ENCODE peak calls at places on chromosome 11, in seven cellular contexts. V, C, G, P, R, M and T are unnamed samples.

GRCh38 chr11:30107899-30108298 is 91.1 kb upstream of the KCNA4 start:
- DNase-seq in R (no peak), M (no peak), P (no peak), C (no peak), V (no peak), G (no peak), T (peak; percentile 66)

GRCh38 chr11:10288316-10288715 is 5.7 kb downstream of the SBF2 start:
- DNase-seq in V (no peak), P (no peak), R (no peak), G (no peak), M (no peak), C (no peak), T (no peak)

GRCh38 chr11:2466869-2467694 is 22.3 kb downstream of the KCNQ1 start:
- DNase-seq in P (no peak), C (no peak), R (peak; percentile 72), G (no peak), V (no peak), M (no peak), T (no peak)

GRCh38 chr11:96114178-96115070 is 190.5 kb upstream of the MTMR2 start:
- DNase-seq in G (no peak), C (no peak), R (no peak), V (no peak), P (no peak), M (no peak), T (no peak)

GRCh38 chr11:117538731-117539130 is 211.1 kb downstream of the CEP164 start:
- DNase-seq in M (no peak), R (no peak), V (no peak), G (no peak), P (no peak), C (no peak), T (peak; percentile 36)

GRCh38 chr11:77244277-77245014 is 57.0 kb downstream of the GDPD4 start:
- DNase-seq in G (no peak), P (no peak), M (no peak), C (no peak), V (no peak), R (no peak), T (no peak)

GRCh38 chr11:6404341-6405038 is 14.2 kb downstream of the SMPD1 start:
- DNase-seq in P (no peak), R (peak; percentile 56), M (no peak), C (no peak), G (no peak), V (no peak), T (peak; percentile 62)

GRCh38 chr11:65826972-65827773 is 6.6 kb upstream of the SNX32 start:
- DNase-seq in C (no peak), M (no peak), V (no peak), R (no peak), G (no peak), P (no peak), T (no peak)

GRCh38 chr11:64638017-64638664 is 47.1 kb downstream of the SLC22A12 start:
- DNase-seq in V (no peak), C (no peak), G (no peak), M (no peak), R (no peak), P (peak; percentile 95), T (no peak)

GRCh38 chr11:128908391-128909246 is 17.5 kb downstream of the KCNJ5 start:
- DNase-seq in V (peak; percentile 67), R (peak; percentile 33), M (no peak), C (no peak), P (no peak), G (no peak), T (no peak)

GRCh38 chr11:68146704-68147474 is 25.7 kb upstream of the CHKA start:
- DNase-seq in V (peak; percentile 81), M (no peak), G (peak; percentile 39), R (no peak), C (no peak), P (peak; percentile 30), T (peak; percentile 30)

GRCh38 chr11:64032050-64032449 is 3.7 kb upstream of the FLRT1 start:
- DNase-seq in G (no peak), R (no peak), M (no peak), V (no peak), P (no peak), C (no peak), T (no peak)

GRCh38 chr11:13486926-13487660 is 8.7 kb downstream of the PTH start:
- DNase-seq in G (no peak), P (no peak), C (no peak), R (peak; percentile 76), M (no peak), V (peak; percentile 68), T (no peak)

GRCh38 chr11:124769804-124770774 is 8.0 kb upstream of the ESAM start:
- DNase-seq in M (no peak), P (no peak), C (no peak), V (no peak), R (no peak), G (no peak), T (no peak)

GRCh38 chr11:31783264-31783663 is 27.9 kb downstream of the PAX6 start:
- DNase-seq in M (no peak), V (no peak), P (no peak), C (no peak), R (no peak), G (no peak), T (no peak)

GRCh38 chr11:1224491-1225385 is 1.9 kb downstream of the MUC5B start:
- DNase-seq in R (no peak), P (peak; percentile 68), C (no peak), V (no peak), M (no peak), G (no peak), T (no peak)

GRCh38 chr11:65471410-65471762 is 27.5 kb upstream of the MALAT1 start:
- DNase-seq in G (no peak), P (peak; percentile 15), M (no peak), V (peak; percentile 78), R (no peak), C (peak; percentile 30), T (no peak)